ENCODE peak calls at places on chromosomes 3 and 15, in ten cellular contexts. F is WERI-Rb-1; G is heart right ventricle; S is dorsolateral prefrontal cortex; Y is tibial artery; M is CD8-positive, alpha-beta T cell; V is breast epithelium; L is A549; B is lower leg skin; J is choroid plexus epithelial cell. T is an unnamed sample.

GRCh38 chr3:53566450-53567145 is 72.2 kb downstream of the CACNA1D start:
- DNase-seq in Y (no peak), V (no peak), F (no peak), L (no peak), S (no peak), J (no peak), M (no peak), B (no peak), G (no peak), T (no peak)

GRCh38 chr3:104956620-104957345 is 409.9 kb upstream of the ALCAM start:
- DNase-seq in M (no peak), S (no peak), B (no peak), Y (no peak), F (no peak), J (no peak), V (no peak), L (no peak), G (no peak), T (no peak)

GRCh38 chr3:169509359-169509758 is 154.2 kb downstream of the MECOM start:
- DNase-seq in V (no peak), B (no peak), M (no peak), S (no peak), J (no peak), Y (no peak), L (no peak), F (no peak), G (no peak), T (no peak)

GRCh38 chr3:165638066-165638465 is 199.2 kb downstream of the BCHE start:
- DNase-seq in S (no peak), L (no peak), M (no peak), V (no peak), B (no peak), Y (no peak), F (no peak), J (peak), G (no peak), T (no peak)

GRCh38 chr3:126261037-126261436 is 80.7 kb upstream of the ALDH1L1 start:
- DNase-seq in F (peak), J (peak), M (no peak), Y (peak), B (peak), G (peak), S (no peak), L (no peak), V (peak), T (no peak)

GRCh38 chr3:8503461-8503860 is 1.8 kb downstream of the LMCD1 start:
- DNase-seq in B (no peak), V (no peak), Y (no peak), M (no peak), L (no peak), F (no peak), S (no peak), G (no peak), J (peak), T (no peak)

GRCh38 chr3:141476033-141476432 is 10.8 kb upstream of the RASA2 start:
- DNase-seq in S (no peak), J (no peak), F (no peak), B (no peak), M (no peak), Y (no peak), V (no peak), G (no peak), L (no peak), T (no peak)

GRCh38 chr3:67312205-67312604 is 314.1 kb downstream of the KBTBD8 start:
- DNase-seq in S (no peak), F (no peak), J (no peak), M (no peak), G (no peak), L (no peak), Y (no peak), V (no peak), B (no peak), T (no peak)

GRCh38 chr15:51861557-51862350 is 32.3 kb downstream of the TMOD3 start:
- DNase-seq in B (no peak), F (no peak), M (peak), V (no peak), Y (no peak), J (no peak), G (no peak), S (no peak), L (no peak), T (no peak)

GRCh38 chr3:39106281-39107055 is 959 bp downstream of the GORASP1 start:
- DNase-seq in J (peak), V (no peak), B (peak), Y (no peak), F (no peak), G (no peak), S (no peak), M (no peak), L (no peak), T (no peak)

GRCh38 chr3:25571285-25571684 is 93.4 kb downstream of the TOP2B start:
- DNase-seq in J (no peak), L (no peak), G (no peak), F (no peak), B (no peak), V (no peak), S (no peak), Y (no peak), M (no peak), T (no peak)

GRCh38 chr3:50671331-50671730 is 3.4 kb upstream of the DOCK3 start:
- DNase-seq in M (no peak), V (no peak), F (no peak), L (peak), G (no peak), B (no peak), S (peak), J (peak), Y (no peak), T (peak)

GRCh38 chr3:11240496-11240895 is 31.7 kb upstream of the ATG7 start:
- DNase-seq in L (no peak), G (no peak), Y (no peak), V (no peak), F (no peak), M (no peak), J (no peak), S (no peak), B (no peak), T (no peak)

GRCh38 chr15:58521293-58521991 is 89.7 kb downstream of the LIPC start:
- DNase-seq in J (peak), Y (peak), B (peak), S (peak), V (peak), G (peak), M (no peak), F (peak), L (peak), T (peak)

GRCh38 chr3:169144691-169145090 is 518.8 kb downstream of the MECOM start:
- DNase-seq in Y (no peak), G (no peak), F (no peak), V (no peak), S (no peak), M (no peak), L (no peak), B (no peak), J (no peak), T (no peak)

GRCh38 chr3:59480486-59480995 is 430.7 kb upstream of the CFAP20DC start:
- DNase-seq in S (no peak), M (no peak), F (no peak), Y (no peak), L (no peak), B (no peak), J (peak), G (no peak), V (no peak), T (no peak)
- H3K4me3 ChIP-seq in S (no peak), M (no peak), F (no peak), Y (no peak), L (no peak), B (no peak), J (peak), G (no peak), V (no peak), T (no peak)

DNA sequence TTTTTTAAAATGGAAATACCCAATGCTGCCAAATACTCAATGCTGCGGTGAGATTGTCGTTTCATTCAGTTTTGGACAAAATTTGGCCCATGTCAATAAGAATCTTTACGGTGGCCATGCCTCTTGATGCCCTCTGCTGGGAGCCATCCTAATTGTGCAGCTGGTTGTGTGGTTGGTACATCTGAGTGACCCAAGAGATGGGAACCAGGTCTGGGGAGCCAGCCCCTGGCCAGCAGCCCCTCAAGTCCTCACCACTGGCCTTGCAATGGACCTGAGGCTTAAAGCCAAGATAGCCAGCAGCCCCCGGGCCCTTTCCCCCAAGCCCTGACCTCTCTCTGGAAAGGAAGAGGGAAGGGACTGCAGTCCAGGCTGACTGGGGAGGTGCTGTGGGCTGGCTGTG is 36.4 kb upstream of the ESYT3 start:
- DNase-seq in M (no peak), V (no peak), F (no peak), S (no peak), J (no peak), B (peak), Y (no peak), L (no peak), G (no peak), T (no peak)
- TF ChIP-seq CTCF in M (no peak), V (no peak), F (no peak), S (peak), J (peak), B (no peak), Y (no peak), L (no peak), G (peak), T (peak)

GRCh38 chr3:45687828-45688193 is 1.4 kb upstream of the SACM1L start:
- DNase-seq in M (no peak), J (no peak), Y (no peak), G (no peak), F (no peak), V (no peak), B (no peak), S (no peak), L (no peak), T (no peak)
- H3K4me3 ChIP-seq in M (no peak), J (no peak), Y (peak), G (peak), F (peak), V (peak), B (no peak), S (peak), L (peak), T (peak)

GRCh38 chr3:47421741-47422649 is 41.2 kb downstream of the PTPN23 start:
- DNase-seq in G (peak), B (no peak), L (peak), J (peak), S (no peak), V (no peak), F (no peak), M (no peak), Y (no peak), T (no peak)
- TF ChIP-seq CTCF in G (no peak), B (no peak), L (peak), J (peak), S (no peak), V (no peak), F (peak), M (no peak), Y (no peak), T (peak)

DNA sequence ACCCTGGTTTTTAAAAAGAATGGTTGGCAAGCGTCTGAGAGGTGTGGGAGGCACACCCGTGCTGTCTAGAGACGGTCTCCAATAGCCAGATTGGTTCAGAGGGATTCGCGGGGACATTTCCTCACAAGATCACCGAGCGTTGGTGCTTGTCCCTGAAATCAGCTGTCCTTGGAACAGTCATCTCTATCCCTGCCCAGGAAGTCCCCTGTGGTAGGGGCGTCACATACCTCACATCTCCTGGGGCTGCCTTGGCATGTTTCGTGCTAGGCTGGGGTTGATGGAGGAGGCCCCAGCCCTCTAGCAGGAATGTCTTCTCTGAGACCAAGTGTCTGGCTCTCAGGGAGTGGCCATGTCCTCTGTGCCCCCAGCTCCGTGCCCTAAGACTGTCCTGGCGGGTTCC is 6.8 kb downstream of the FBLN2 start:
- DNase-seq in F (no peak), S (no peak), Y (no peak), L (no peak), M (no peak), V (no peak), B (no peak), G (no peak), J (no peak), T (no peak)
- H3K4me3 ChIP-seq in F (no peak), S (no peak), Y (no peak), L (no peak), M (no peak), V (no peak), B (no peak), G (no peak), J (no peak), T (no peak)

DNA sequence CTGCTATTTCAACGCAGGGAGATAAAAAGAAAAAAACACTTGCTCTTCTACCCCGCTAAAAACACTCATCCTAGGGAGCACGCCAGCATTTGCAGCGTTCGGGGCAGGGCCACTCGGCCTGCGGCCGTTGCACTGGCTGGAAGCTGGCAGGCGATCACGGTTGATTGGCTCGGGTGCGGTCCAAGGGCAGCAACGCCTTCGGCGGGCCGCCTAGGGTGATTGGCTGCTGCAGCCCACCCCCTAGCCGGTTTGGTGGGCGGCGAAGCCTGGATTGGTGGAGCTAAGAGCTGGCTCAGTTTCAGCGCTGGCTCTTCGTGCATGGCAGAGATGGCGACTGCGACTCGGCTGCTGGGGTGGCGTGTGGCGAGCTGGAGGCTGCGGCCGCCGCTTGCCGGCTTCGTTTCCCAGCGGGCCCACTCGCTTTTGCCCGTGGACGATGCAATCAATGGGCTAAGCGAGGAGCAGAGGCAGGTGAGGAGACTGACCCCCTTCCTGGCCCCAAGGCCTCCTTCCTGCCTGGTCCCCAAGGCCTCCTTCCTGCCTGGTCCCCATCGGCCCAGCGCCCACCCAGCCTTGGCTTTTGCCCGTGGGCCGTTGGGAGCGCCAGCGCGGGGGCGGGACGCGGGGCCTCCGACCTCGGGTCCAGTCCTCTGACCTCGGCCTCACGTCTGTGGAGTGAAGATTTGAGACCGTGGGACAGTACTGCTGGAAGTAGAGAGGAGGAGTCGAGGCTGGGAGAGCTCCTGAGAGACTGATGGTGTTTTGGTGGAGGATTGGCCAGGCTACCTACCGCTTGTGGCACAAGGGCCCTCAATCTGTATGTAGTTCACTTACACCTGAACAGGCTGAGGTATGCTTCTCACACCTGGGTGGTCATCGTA is at the start of gene IVD:
- DNase-seq in F (peak), M (peak), G (peak), L (peak), J (peak), Y (peak), S (peak), V (peak), B (peak), T (peak)
- TF ChIP-seq CTCF in F (no peak), M (no peak), G (no peak), L (no peak), J (no peak), Y (peak), S (peak), V (no peak), B (no peak), T (no peak)

DNA sequence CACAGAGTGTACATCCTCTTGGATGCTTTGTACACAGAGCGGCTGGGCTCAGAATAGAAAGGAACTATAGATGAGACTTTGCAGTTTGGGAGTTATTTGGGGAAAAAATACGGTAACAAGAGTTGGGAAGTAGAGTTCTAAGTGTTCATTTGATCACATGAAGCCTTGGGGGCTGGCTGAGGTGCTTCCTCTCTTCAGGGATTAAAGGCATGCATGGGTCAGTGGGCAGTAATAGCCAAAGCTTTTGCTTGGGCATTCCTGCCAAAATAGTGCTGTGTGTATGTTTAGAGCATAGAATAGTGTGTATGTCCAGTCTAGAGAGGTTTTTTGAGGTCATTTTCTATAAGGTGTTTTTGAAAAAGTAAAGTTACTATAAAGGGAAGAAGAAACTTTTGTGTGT is 12.8 kb downstream of the AKAP13 start:
- DNase-seq in G (no peak), Y (no peak), V (no peak), S (no peak), B (no peak), J (no peak), F (no peak), M (no peak), L (no peak), T (no peak)
- H3K4me3 ChIP-seq in G (no peak), Y (no peak), V (no peak), S (no peak), B (no peak), J (no peak), F (no peak), M (no peak), L (no peak), T (no peak)

DNA sequence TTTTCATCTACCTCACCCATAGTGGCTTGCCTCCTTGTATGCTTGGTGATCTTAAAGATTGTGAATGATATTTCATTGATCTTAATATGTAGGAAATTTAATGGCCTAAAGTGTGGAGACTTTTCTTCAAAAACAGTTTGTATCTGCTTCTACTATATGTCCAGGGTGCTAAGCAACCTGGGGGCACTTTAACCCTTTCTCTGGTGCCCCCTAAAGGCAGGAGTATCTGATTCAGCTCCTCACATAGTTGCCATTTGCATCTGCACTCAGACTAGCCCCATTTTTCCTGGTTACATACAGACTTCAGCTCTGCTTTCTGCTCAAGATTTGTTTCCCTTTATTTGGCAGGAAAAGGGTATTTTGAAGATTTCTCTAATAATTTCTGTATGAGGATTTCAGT is 5.2 kb upstream of the PFN2 start:
- DNase-seq in V (no peak), G (no peak), B (no peak), L (no peak), F (no peak), S (no peak), J (no peak), Y (no peak), M (no peak), T (no peak)
- TF ChIP-seq CTCF in V (no peak), G (no peak), B (no peak), L (no peak), F (no peak), S (no peak), J (no peak), Y (no peak), M (no peak), T (no peak)

GRCh38 chr15:62521396-62521795 is 356.3 kb upstream of the C2CD4B start:
- DNase-seq in S (no peak), M (no peak), B (no peak), Y (no peak), J (no peak), F (peak), G (no peak), V (no peak), L (no peak), T (no peak)
- H3K4me3 ChIP-seq in S (no peak), M (no peak), B (no peak), Y (no peak), J (no peak), F (no peak), G (no peak), V (no peak), L (no peak), T (no peak)

T was measured in LNCaP clone FGC.